ENCODE peak calls at places on chromosomes 7 and 10, in four cellular contexts. Y is WTC11, D is K562, E is GM12878. K is an unnamed sample.

GRCh38 chr10:93079663-93080349 is 6.1 kb downstream of the CYP26A1 start:
- DNase-seq in D (no peak), E (no peak), Y (no peak), K (no peak)

GRCh38 chr7:96285579-96285978 is 36.3 kb downstream of the SLC25A13 start:
- DNase-seq in D (no peak), E (no peak), Y (no peak), K (no peak)

GRCh38 chr7:101558742-101559325 is 70.3 kb downstream of the MYL10 start:
- DNase-seq in D (peak), E (no peak), Y (no peak), K (no peak)

GRCh38 chr7:98330926-98331529 is 49.5 kb downstream of the BRI3 start:
- DNase-seq in E (no peak), D (no peak), Y (no peak), K (no peak)

GRCh38 chr10:98246911-98247820 is 20.8 kb downstream of the LOXL4 start:
- DNase-seq in Y (no peak), D (no peak), E (no peak), K (no peak)

GRCh38 chr10:69806266-69806665 is 4.6 kb downstream of the COL13A1 start:
- DNase-seq in D (no peak), Y (no peak), E (no peak), K (no peak)

GRCh38 chr7:140810830-140811556 is 113.7 kb downstream of the BRAF start:
- DNase-seq in D (peak), E (peak), Y (peak), K (peak)

GRCh38 chr10:121084029-121084674 is 233.0 kb downstream of the WDR11 start:
- DNase-seq in E (no peak), D (no peak), Y (no peak), K (no peak)

GRCh38 chr10:29067161-29067560 is 221.7 kb upstream of the LYZL1 start:
- DNase-seq in Y (no peak), D (no peak), E (no peak), K (no peak)

GRCh38 chr10:50561816-50562215 is 61.9 kb downstream of the SGMS1 start:
- DNase-seq in D (peak), Y (no peak), E (no peak), K (no peak)

GRCh38 chr7:118080947-118081346 is 103.0 kb upstream of the LSM8 start:
- DNase-seq in Y (peak), D (peak), E (peak), K (no peak)

GRCh38 chr7:10476642-10477041 is 497.0 kb upstream of the PHF14 start:
- DNase-seq in E (no peak), D (no peak), Y (no peak), K (no peak)

GRCh38 chr7:150665882-150666281 is 19.6 kb upstream of the GIMAP2 start:
- DNase-seq in E (no peak), Y (no peak), D (no peak), K (no peak)

GRCh38 chr7:155345490-155345889 is 47.8 kb downstream of the INSIG1 start:
- DNase-seq in Y (no peak), D (no peak), E (no peak), K (no peak)

GRCh38 chr7:38893061-38893460 is 15.9 kb downstream of the VPS41 start:
- DNase-seq in Y (no peak), E (no peak), D (no peak), K (no peak)

GRCh38 chr7:100678291-100678984 is 4.9 kb downstream of the GNB2 start:
- DNase-seq in Y (no peak), E (no peak), D (peak), K (no peak)

GRCh38 chr10:118568327-118568848 is 27.1 kb downstream of the PRLHR start:
- DNase-seq in E (peak), D (peak), Y (peak), K (peak)

GRCh38 chr7:33921216-33921938 is 16.0 kb downstream of the BMPER start:
- DNase-seq in Y (no peak), E (no peak), D (no peak), K (no peak)

GRCh38 chr7:73969991-73970390 is 58.0 kb upstream of the ELN start:
- DNase-seq in Y (no peak), D (no peak), E (no peak), K (no peak)

GRCh38 chr10:103851261-103851660 is 4.1 kb downstream of the SH3PXD2A start:
- DNase-seq in D (no peak), Y (no peak), E (no peak), K (no peak)

GRCh38 chr10:101529720-101530553 is 58.1 kb downstream of the POLL start:
- DNase-seq in E (no peak), D (no peak), Y (no peak), K (no peak)

GRCh38 chr10:123154943-123155505 is 822 bp downstream of the BUB3 start:
- DNase-seq in E (no peak), D (no peak), Y (no peak), K (peak)

GRCh38 chr7:8290645-8291308 is 28.8 kb upstream of the ICA1 start:
- DNase-seq in Y (no peak), E (no peak), D (no peak), K (no peak)

GRCh38 chr7:36208997-36209813 is 56.2 kb downstream of the EEPD1 start:
- DNase-seq in E (no peak), Y (no peak), D (no peak), K (peak)

GRCh38 chr7:111108526-111108925 is 17.6 kb downstream of the LRRN3 start:
- DNase-seq in Y (no peak), E (no peak), D (no peak), K (peak)

GRCh38 chr10:49071221-49071761 is 44.0 kb downstream of the VSTM4 start:
- DNase-seq in Y (no peak), E (no peak), D (no peak), K (no peak)

GRCh38 chr10:34078798-34079470 is 736.2 kb downstream of the PARD3 start:
- DNase-seq in D (no peak), Y (no peak), E (no peak), K (no peak)

GRCh38 chr7:153530441-153530840 is 521.8 kb upstream of the DPP6 start:
- DNase-seq in Y (no peak), D (no peak), E (no peak), K (no peak)

GRCh38 chr10:26445411-26446031 is 7.4 kb downstream of the APBB1IP start:
- DNase-seq in Y (no peak), E (no peak), D (no peak), K (no peak)

GRCh38 chr10:80599424-80599847 is 61.7 kb downstream of the SH2D4B start:
- DNase-seq in E (peak), Y (peak), D (peak), K (peak)

GRCh38 chr10:78584266-78584665 is 484.5 kb upstream of the ZMIZ1 start:
- DNase-seq in E (no peak), Y (no peak), D (no peak), K (no peak)

GRCh38 chr10:59236064-59236697 is 59.7 kb downstream of the PHYHIPL start:
- DNase-seq in D (no peak), E (no peak), Y (no peak), K (no peak)
- TF ChIP-seq NR2C2 in D (no peak), E (no peak), Y (no peak), K (no peak)

GRCh38 chr7:32531402-32531801 is 36.1 kb downstream of the AVL9 start:
- DNase-seq in E (no peak), D (no peak), Y (no peak), K (no peak)

GRCh38 chr7:32522746-32523145 is 27.5 kb downstream of the AVL9 start:
- DNase-seq in Y (no peak), E (no peak), D (no peak), K (no peak)

GRCh38 chr7:32524631-32525030 is 29.3 kb downstream of the AVL9 start:
- DNase-seq in Y (no peak), E (no peak), D (no peak), K (no peak)

DNA sequence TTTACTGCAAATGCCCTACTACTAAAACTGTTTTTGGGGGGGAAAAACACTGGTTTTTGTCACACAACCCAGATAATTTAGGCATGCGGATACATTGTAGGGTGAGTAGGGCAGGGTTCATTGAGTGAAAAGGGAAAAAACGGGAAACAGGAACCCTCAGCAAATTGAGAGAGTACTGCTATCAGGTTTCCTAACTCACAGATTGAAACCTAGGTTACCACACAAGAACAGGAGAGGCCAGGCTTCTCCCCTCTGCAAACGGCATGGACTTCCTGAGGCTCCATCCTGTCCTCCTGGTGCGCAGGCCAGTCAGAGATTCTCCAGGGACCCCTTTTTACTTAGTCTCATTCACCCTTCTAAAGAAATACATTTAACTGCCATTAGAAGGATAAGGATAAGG is 30.6 kb downstream of the AVL9 start:
- DNase-seq in Y (no peak), E (no peak), D (no peak), K (no peak)
- TF ChIP-seq NR2C2 in Y (no peak), E (no peak), D (no peak), K (no peak)

DNA sequence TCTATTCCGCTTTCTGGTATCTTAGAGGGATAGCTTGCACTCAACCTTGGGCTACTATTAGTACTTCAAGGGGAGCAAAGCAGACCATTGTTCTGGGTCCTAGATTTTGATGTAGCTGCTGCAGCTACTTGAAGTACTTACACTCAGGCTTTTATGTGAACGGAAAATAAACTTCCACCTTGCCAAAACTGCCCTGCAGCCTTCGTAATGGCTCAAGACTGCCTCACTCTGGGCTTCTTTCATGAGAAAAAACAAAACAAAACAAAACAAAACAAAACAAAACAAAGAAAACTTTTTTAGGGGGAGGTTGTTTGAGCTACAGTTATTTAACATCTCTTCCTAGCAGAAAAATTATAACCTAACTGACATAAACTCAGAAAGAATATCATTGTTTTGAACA is 19.4 kb upstream of the EPHB6 start:
- DNase-seq in D (no peak), Y (no peak), E (no peak), K (no peak)
- TF ChIP-seq NR2C2 in D (no peak), Y (no peak), E (no peak), K (no peak)

GRCh38 chr7:80725181-80725611 is 86.8 kb downstream of the CD36 start:
- DNase-seq in D (no peak), Y (no peak), E (no peak), K (no peak)
- TF ChIP-seq NR2C2 in D (no peak), Y (no peak), E (no peak), K (no peak)

GRCh38 chr7:48141551-48141950 is 29.7 kb upstream of the ABCA13 start:
- DNase-seq in Y (no peak), E (no peak), D (no peak), K (no peak)

GRCh38 chr7:48140001-48140681 is 31.1 kb upstream of the ABCA13 start:
- DNase-seq in Y (no peak), E (no peak), D (no peak), K (peak)

GRCh38 chr7:48144291-48144768 is 26.9 kb upstream of the ABCA13 start:
- DNase-seq in E (no peak), Y (no peak), D (no peak), K (peak)

DNA sequence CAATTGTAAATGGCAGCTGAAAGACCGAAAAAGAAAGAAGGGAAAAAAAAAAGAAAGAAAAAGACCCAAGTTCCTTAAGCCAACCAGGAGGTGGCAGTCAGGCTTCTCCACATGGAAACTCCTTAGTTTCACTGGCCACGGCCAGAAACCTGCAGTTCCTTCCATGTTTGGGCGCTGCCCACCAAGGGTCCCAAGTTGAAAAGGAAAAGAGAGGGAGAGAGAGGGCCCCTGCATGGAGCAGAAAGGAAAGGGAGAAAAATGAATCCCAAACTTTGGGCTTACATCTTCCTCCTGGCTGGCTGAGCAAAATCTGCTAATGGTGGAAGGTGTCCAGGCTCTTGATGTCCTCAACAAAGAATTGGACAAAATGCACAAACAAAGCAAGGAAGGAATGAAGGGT is 31.8 kb upstream of the ABCA13 start:
- DNase-seq in Y (peak), E (no peak), D (no peak), K (peak)
- TF ChIP-seq NR2C2 in Y (no peak), E (no peak), D (no peak), K (no peak)

GRCh38 chr7:923108-924041 is 31.1 kb downstream of the ADAP1 start:
- DNase-seq in E (peak), D (peak), Y (peak), K (no peak)
- TF ChIP-seq NR2C2 in E (no peak), D (no peak), Y (no peak), K (no peak)

GRCh38 chr7:2785071-2785500 is 59.0 kb downstream of the GNA12 start:
- DNase-seq in D (no peak), Y (no peak), E (peak), K (no peak)
- TF ChIP-seq NR2C2 in D (no peak), Y (no peak), E (no peak), K (no peak)

DNA sequence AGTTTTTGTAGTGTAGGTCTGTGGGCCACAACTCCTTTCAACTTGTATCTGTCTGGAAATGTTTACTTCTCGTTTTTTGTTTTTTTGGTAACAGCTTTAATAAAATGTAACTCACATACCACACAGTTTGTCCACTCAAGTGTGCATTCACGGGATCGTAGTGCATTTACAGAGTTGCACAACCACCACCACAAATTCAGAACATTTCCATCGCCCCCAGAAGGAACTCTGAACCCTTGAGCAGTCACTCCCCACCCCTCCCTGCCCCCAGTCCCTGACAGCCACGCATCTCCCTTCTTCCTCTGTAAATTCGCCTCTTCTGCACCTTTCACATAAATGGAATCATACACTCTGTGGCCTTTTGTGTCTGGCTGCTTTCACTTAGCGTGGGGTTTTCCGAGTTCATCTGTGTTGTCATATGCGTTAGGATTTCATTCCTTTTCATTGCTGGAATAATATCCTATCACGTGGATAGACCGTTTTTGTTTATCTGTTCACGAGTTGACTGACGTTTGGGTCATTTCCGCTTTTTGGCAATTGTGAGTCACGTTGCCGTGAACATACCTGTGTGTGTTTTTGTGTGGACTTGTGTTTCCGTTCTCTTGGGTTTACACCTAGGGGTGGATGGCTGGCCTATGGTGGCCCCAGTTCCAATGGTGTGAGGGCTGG is 10.3 kb downstream of the JAKMIP3 start:
- DNase-seq in E (no peak), D (no peak), Y (no peak), K (no peak)
- TF ChIP-seq NR2C2 in E (no peak), D (no peak), Y (no peak), K (no peak)

GRCh38 chr7:15720849-15721471 is 34.5 kb upstream of the MEOX2 start:
- DNase-seq in Y (peak), E (no peak), D (no peak), K (peak)
- TF ChIP-seq NR2C2 in Y (no peak), E (no peak), D (no peak), K (no peak)

DNA sequence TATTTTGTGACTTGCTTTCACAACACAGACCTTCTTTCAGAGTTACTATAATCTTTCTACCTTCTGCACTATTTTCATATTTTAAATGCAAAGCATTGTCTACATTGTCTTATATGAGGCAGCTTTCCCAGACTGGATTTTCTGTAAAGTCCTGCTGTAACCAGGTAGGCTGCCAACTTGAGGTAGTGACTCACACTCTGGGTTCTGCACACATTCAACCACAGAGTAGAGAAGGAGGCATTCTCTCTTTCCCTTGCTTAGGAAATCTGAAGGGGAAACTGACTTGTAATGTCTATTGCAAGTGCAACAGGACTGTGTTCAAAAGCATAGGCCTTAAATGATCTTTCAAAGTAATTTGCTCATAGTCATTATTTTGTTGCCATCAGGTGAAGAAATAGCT is 461.4 kb downstream of the GRM8 start:
- DNase-seq in E (no peak), D (no peak), Y (no peak), K (no peak)
- TF ChIP-seq NR2C2 in E (no peak), D (no peak), Y (no peak), K (no peak)

K was measured in HepG2.